ENCODE peak calls at places on chromosomes 16 and 17, in six cellular contexts. S, J, X, E, W and G are unnamed samples.

GRCh38 chr17:5508855-5509254 is 22.5 kb downstream of the MIS12 start:
- DNase-seq in S (no peak), J (peak), X (no peak), E (no peak), W (no peak), G (no peak)

GRCh38 chr17:62816282-62816839 is 8.2 kb upstream of the MARCHF10 start:
- DNase-seq in S (no peak), J (no peak), X (no peak), E (no peak), W (no peak), G (no peak)

GRCh38 chr17:7882629-7883028 is 6.0 kb upstream of the CHD3 start:
- DNase-seq in S (no peak), J (no peak), X (no peak), E (no peak), W (no peak), G (no peak)

GRCh38 chr16:49456763-49457162 is 83.2 kb downstream of the C16orf78 start:
- DNase-seq in S (no peak), J (no peak), X (no peak), E (no peak), W (no peak), G (no peak)

GRCh38 chr16:67390816-67391423 is 2.4 kb downstream of the TPPP3 start:
- DNase-seq in S (no peak), J (no peak), X (no peak), E (no peak), W (no peak), G (no peak)

GRCh38 chr17:79576333-79576732 is 34.5 kb downstream of the RBFOX3 start:
- DNase-seq in S (no peak), J (no peak), X (no peak), E (no peak), W (no peak), G (no peak)

GRCh38 chr16:79334127-79334526 is 266.4 kb downstream of the MAF start:
- DNase-seq in S (peak), J (no peak), X (no peak), E (peak), W (no peak), G (no peak)

GRCh38 chr16:82892327-82892726 is 265.6 kb downstream of the CDH13 start:
- DNase-seq in S (no peak), J (no peak), X (no peak), E (no peak), W (no peak), G (no peak)

GRCh38 chr17:1486802-1487695 is 5.4 kb downstream of the MYO1C start:
- DNase-seq in S (peak), J (no peak), X (no peak), E (peak), W (peak), G (peak)

GRCh38 chr17:82314721-82315605 is 2.4 kb downstream of the CD7 start:
- DNase-seq in S (no peak), J (no peak), X (no peak), E (no peak), W (no peak), G (no peak)

GRCh38 chr16:67100569-67101300 is 9.0 kb upstream of the PHAF1 start:
- DNase-seq in S (no peak), J (no peak), X (no peak), E (no peak), W (no peak), G (peak)

GRCh38 chr17:2713881-2714280 is 2.3 kb upstream of the CLUH start:
- DNase-seq in S (no peak), J (no peak), X (no peak), E (no peak), W (no peak), G (no peak)

GRCh38 chr16:89200850-89201466 is 621 bp upstream of the SLC22A31 start:
- DNase-seq in S (peak), J (no peak), X (no peak), E (no peak), W (no peak), G (no peak)

GRCh38 chr17:74549343-74549742 is 3.4 kb upstream of the CD300C start:
- DNase-seq in S (no peak), J (no peak), X (no peak), E (no peak), W (no peak), G (no peak)

GRCh38 chr16:83727751-83728352 is 79.9 kb upstream of the HSBP1 start:
- DNase-seq in S (no peak), J (no peak), X (no peak), E (no peak), W (no peak), G (no peak)

GRCh38 chr17:19331134-19331533 is 31.4 kb downstream of the B9D1 start:
- DNase-seq in S (no peak), J (peak), X (no peak), E (no peak), W (no peak), G (no peak)

GRCh38 chr16:740459-740763 is 386 bp downstream of the CIAO3 start:
- DNase-seq in S (peak), J (no peak), X (no peak), E (no peak), W (no peak), G (no peak)

GRCh38 chr17:78252701-78253635 is 21.5 kb downstream of the TMEM235 start:
- DNase-seq in S (no peak), J (no peak), X (no peak), E (no peak), W (no peak), G (no peak)

GRCh38 chr17:17672453-17673368 is 8.5 kb upstream of the RAI1 start:
- DNase-seq in S (no peak), J (no peak), X (no peak), E (no peak), W (no peak), G (no peak)

GRCh38 chr16:6096931-6097665 is 999.5 kb upstream of the EEF2KMT start:
- DNase-seq in S (no peak), J (no peak), X (no peak), E (no peak), W (no peak), G (no peak)

GRCh38 chr16:80277182-80277581 is 263.6 kb upstream of the DYNLRB2 start:
- DNase-seq in S (no peak), J (no peak), X (no peak), E (no peak), W (no peak), G (no peak)

GRCh38 chr16:54503011-54503410 is 216.4 kb upstream of the IRX3 start:
- DNase-seq in S (no peak), J (no peak), X (no peak), E (no peak), W (no peak), G (no peak)

GRCh38 chr17:10290046-10290445 is 82.8 kb downstream of the MYH13 start:
- DNase-seq in S (no peak), J (no peak), X (no peak), E (no peak), W (no peak), G (no peak)

GRCh38 chr17:19460695-19461094 is 49.7 kb downstream of the RNF112 start:
- DNase-seq in S (no peak), J (no peak), X (no peak), E (no peak), W (no peak), G (no peak)

GRCh38 chr17:77571562-77571981 is 386.9 kb upstream of the TNRC6C start:
- DNase-seq in S (no peak), J (no peak), X (no peak), E (no peak), W (no peak), G (peak)

GRCh38 chr17:1989135-1989534 is 36.0 kb downstream of the RTN4RL1 start:
- DNase-seq in S (no peak), J (no peak), X (peak), E (no peak), W (no peak), G (no peak)

GRCh38 chr16:78744796-78745464 is 645.5 kb downstream of the WWOX start:
- DNase-seq in S (no peak), J (no peak), X (no peak), E (no peak), W (no peak), G (no peak)

GRCh38 chr17:58520843-58521430 is 6.5 kb upstream of the MTMR4 start:
- DNase-seq in S (peak), J (no peak), X (peak), E (no peak), W (no peak), G (no peak)